ENCODE peak calls at places on chromosomes 13 and 19, in seven cellular contexts. One of them, this sample, is unnamed. For H3K27me3, the result is how much of the 10 kb centered on the place peaks cover.

GRCh38 chr19:13742756-13743155 is 21.6 kb upstream of the MRI1 start:
- DNase-seq in A673: no peak
- DNase-seq in aorta: no peak
- DNase-seq in GM23248: peak
- DNase-seq in CD4-positive, alpha-beta memory T cell: no peak
- DNase-seq in lower lobe of right lung: no peak
- DNase-seq in IMR-90: peak
- DNase-seq in this sample: no peak

GRCh38 chr13:99898421-99898820 is 73.1 kb downstream of the ZIC5 start:
- DNase-seq in IMR-90: no peak
- DNase-seq in lower lobe of right lung: no peak
- DNase-seq in GM23248: no peak
- DNase-seq in aorta: no peak
- DNase-seq in A673: no peak
- DNase-seq in CD4-positive, alpha-beta memory T cell: no peak
- DNase-seq in this sample: no peak

GRCh38 chr13:77555246-77555645 is 19.7 kb downstream of the SCEL start:
- DNase-seq in A673: peak
- DNase-seq in GM23248: no peak
- DNase-seq in IMR-90: no peak
- DNase-seq in aorta: no peak
- DNase-seq in CD4-positive, alpha-beta memory T cell: no peak
- DNase-seq in lower lobe of right lung: no peak
- DNase-seq in this sample: no peak

GRCh38 chr19:45071969-45072790 is 4.1 kb downstream of the ZNF296 start:
- DNase-seq in A673: no peak
- DNase-seq in GM23248: no peak
- DNase-seq in lower lobe of right lung: no peak
- DNase-seq in IMR-90: no peak
- DNase-seq in aorta: no peak
- DNase-seq in CD4-positive, alpha-beta memory T cell: no peak
- DNase-seq in this sample: no peak

GRCh38 chr13:110150384-110151091 is 156.4 kb downstream of the COL4A1 start:
- DNase-seq in lower lobe of right lung: no peak
- DNase-seq in GM23248: peak
- DNase-seq in aorta: no peak
- DNase-seq in IMR-90: peak
- DNase-seq in A673: no peak
- DNase-seq in CD4-positive, alpha-beta memory T cell: no peak
- DNase-seq in this sample: no peak

GRCh38 chr13:106566682-106567420 is 1.1 kb downstream of the ARGLU1 start:
- DNase-seq in aorta: peak
- DNase-seq in GM23248: peak
- DNase-seq in CD4-positive, alpha-beta memory T cell: peak
- DNase-seq in A673: peak
- DNase-seq in lower lobe of right lung: peak
- DNase-seq in IMR-90: peak
- DNase-seq in this sample: peak

GRCh38 chr19:46015080-46015960 is 7.5 kb downstream of the PGLYRP1 start:
- DNase-seq in A673: peak
- DNase-seq in lower lobe of right lung: peak
- DNase-seq in CD4-positive, alpha-beta memory T cell: peak
- DNase-seq in IMR-90: no peak
- DNase-seq in GM23248: peak
- DNase-seq in aorta: peak
- DNase-seq in this sample: no peak

GRCh38 chr13:55244991-55245644 is 1895.6 kb upstream of the PRR20A start:
- DNase-seq in aorta: no peak
- DNase-seq in IMR-90: no peak
- DNase-seq in lower lobe of right lung: no peak
- DNase-seq in A673: peak
- DNase-seq in CD4-positive, alpha-beta memory T cell: no peak
- DNase-seq in GM23248: no peak
- DNase-seq in this sample: no peak

GRCh38 chr13:76921516-76921915 is 26.8 kb upstream of the ACOD1 start:
- DNase-seq in CD4-positive, alpha-beta memory T cell: no peak
- DNase-seq in aorta: peak
- DNase-seq in IMR-90: no peak
- DNase-seq in lower lobe of right lung: no peak
- DNase-seq in GM23248: peak
- DNase-seq in A673: no peak
- DNase-seq in this sample: no peak

GRCh38 chr13:39496487-39496998 is 106.5 kb downstream of the LHFPL6 start:
- DNase-seq in lower lobe of right lung: no peak
- DNase-seq in GM23248: no peak
- DNase-seq in A673: peak
- DNase-seq in CD4-positive, alpha-beta memory T cell: no peak
- DNase-seq in aorta: no peak
- DNase-seq in IMR-90: no peak
- DNase-seq in this sample: peak

GRCh38 chr13:24511824-24512207 is 762 bp downstream of the PARP4 start:
- DNase-seq in GM23248: no peak
- DNase-seq in A673: no peak
- DNase-seq in lower lobe of right lung: no peak
- DNase-seq in aorta: no peak
- DNase-seq in CD4-positive, alpha-beta memory T cell: no peak
- DNase-seq in IMR-90: no peak
- DNase-seq in this sample: no peak

GRCh38 chr13:99577934-99578917 is 77.0 kb downstream of the TM9SF2 start:
- DNase-seq in CD4-positive, alpha-beta memory T cell: no peak
- DNase-seq in IMR-90: no peak
- DNase-seq in lower lobe of right lung: no peak
- DNase-seq in aorta: no peak
- DNase-seq in A673: peak
- DNase-seq in GM23248: peak
- DNase-seq in this sample: no peak

GRCh38 chr19:4660181-4660791 is 9.9 kb downstream of the MYDGF start:
- DNase-seq in lower lobe of right lung: no peak
- DNase-seq in A673: no peak
- DNase-seq in aorta: no peak
- DNase-seq in IMR-90: no peak
- DNase-seq in GM23248: no peak
- DNase-seq in CD4-positive, alpha-beta memory T cell: no peak
- DNase-seq in this sample: no peak

GRCh38 chr13:27795718-27796019 is 3.4 kb downstream of the GSX1 start:
- DNase-seq in CD4-positive, alpha-beta memory T cell: no peak
- DNase-seq in IMR-90: no peak
- DNase-seq in aorta: no peak
- DNase-seq in GM23248: no peak
- DNase-seq in A673: no peak
- DNase-seq in lower lobe of right lung: no peak
- DNase-seq in this sample: no peak
- H3K27me3 ChIP-seq in CD4-positive, alpha-beta memory T cell: half or more
- H3K27me3 ChIP-seq in IMR-90: half or more
- H3K27me3 ChIP-seq in aorta: under half
- H3K27me3 ChIP-seq in GM23248: half or more
- H3K27me3 ChIP-seq in A673: half or more
- H3K27me3 ChIP-seq in lower lobe of right lung: half or more
- H3K27me3 ChIP-seq in this sample: half or more

GRCh38 chr19:31718041-31718440 is 368.8 kb upstream of the TSHZ3 start:
- DNase-seq in aorta: no peak
- DNase-seq in CD4-positive, alpha-beta memory T cell: no peak
- DNase-seq in IMR-90: no peak
- DNase-seq in GM23248: peak
- DNase-seq in lower lobe of right lung: no peak
- DNase-seq in A673: no peak
- DNase-seq in this sample: no peak

GRCh38 chr19:31718898-31719297 is 369.7 kb upstream of the TSHZ3 start:
- DNase-seq in aorta: no peak
- DNase-seq in A673: no peak
- DNase-seq in IMR-90: no peak
- DNase-seq in lower lobe of right lung: no peak
- DNase-seq in CD4-positive, alpha-beta memory T cell: no peak
- DNase-seq in GM23248: no peak
- DNase-seq in this sample: no peak

GRCh38 chr19:31717316-31717715 is 368.1 kb upstream of the TSHZ3 start:
- DNase-seq in aorta: no peak
- DNase-seq in A673: no peak
- DNase-seq in IMR-90: no peak
- DNase-seq in lower lobe of right lung: no peak
- DNase-seq in GM23248: no peak
- DNase-seq in CD4-positive, alpha-beta memory T cell: no peak
- DNase-seq in this sample: no peak

GRCh38 chr19:31715249-31715944 is 366.2 kb upstream of the TSHZ3 start:
- DNase-seq in lower lobe of right lung: no peak
- DNase-seq in GM23248: no peak
- DNase-seq in IMR-90: no peak
- DNase-seq in aorta: no peak
- DNase-seq in A673: peak
- DNase-seq in CD4-positive, alpha-beta memory T cell: no peak
- DNase-seq in this sample: no peak
- H3K4me3 ChIP-seq in lower lobe of right lung: no peak
- H3K4me3 ChIP-seq in GM23248: no peak
- H3K4me3 ChIP-seq in IMR-90: no peak
- H3K4me3 ChIP-seq in aorta: no peak
- H3K4me3 ChIP-seq in A673: no peak
- H3K4me3 ChIP-seq in CD4-positive, alpha-beta memory T cell: no peak
- H3K4me3 ChIP-seq in this sample: no peak

GRCh38 chr19:18159810-18160209 is 6.8 kb downstream of the PIK3R2 start:
- DNase-seq in aorta: no peak
- DNase-seq in lower lobe of right lung: no peak
- DNase-seq in IMR-90: no peak
- DNase-seq in A673: no peak
- DNase-seq in CD4-positive, alpha-beta memory T cell: no peak
- DNase-seq in GM23248: no peak
- DNase-seq in this sample: no peak

GRCh38 chr19:18164072-18164471 is 9.5 kb upstream of the IFI30 start:
- DNase-seq in A673: no peak
- DNase-seq in CD4-positive, alpha-beta memory T cell: no peak
- DNase-seq in lower lobe of right lung: no peak
- DNase-seq in GM23248: no peak
- DNase-seq in IMR-90: no peak
- DNase-seq in aorta: no peak
- DNase-seq in this sample: no peak

GRCh38 chr19:18160792-18161690 is 8.1 kb downstream of the PIK3R2 start:
- DNase-seq in aorta: peak
- DNase-seq in CD4-positive, alpha-beta memory T cell: peak
- DNase-seq in IMR-90: peak
- DNase-seq in A673: peak
- DNase-seq in GM23248: peak
- DNase-seq in lower lobe of right lung: peak
- DNase-seq in this sample: no peak

GRCh38 chr19:18160441-18160791 is 7.5 kb downstream of the PIK3R2 start:
- DNase-seq in IMR-90: no peak
- DNase-seq in A673: no peak
- DNase-seq in aorta: no peak
- DNase-seq in CD4-positive, alpha-beta memory T cell: no peak
- DNase-seq in lower lobe of right lung: no peak
- DNase-seq in GM23248: peak
- DNase-seq in this sample: no peak

GRCh38 chr19:18161691-18162039 is 8.7 kb downstream of the PIK3R2 start:
- DNase-seq in GM23248: no peak
- DNase-seq in lower lobe of right lung: no peak
- DNase-seq in CD4-positive, alpha-beta memory T cell: no peak
- DNase-seq in A673: no peak
- DNase-seq in IMR-90: no peak
- DNase-seq in aorta: no peak
- DNase-seq in this sample: no peak
- H3K27ac ChIP-seq in GM23248: no peak
- H3K27ac ChIP-seq in lower lobe of right lung: no peak
- H3K27ac ChIP-seq in CD4-positive, alpha-beta memory T cell: no peak
- H3K27ac ChIP-seq in A673: no peak
- H3K27ac ChIP-seq in IMR-90: no peak
- H3K27ac ChIP-seq in aorta: no peak
- H3K27ac ChIP-seq in this sample: no peak

DNA sequence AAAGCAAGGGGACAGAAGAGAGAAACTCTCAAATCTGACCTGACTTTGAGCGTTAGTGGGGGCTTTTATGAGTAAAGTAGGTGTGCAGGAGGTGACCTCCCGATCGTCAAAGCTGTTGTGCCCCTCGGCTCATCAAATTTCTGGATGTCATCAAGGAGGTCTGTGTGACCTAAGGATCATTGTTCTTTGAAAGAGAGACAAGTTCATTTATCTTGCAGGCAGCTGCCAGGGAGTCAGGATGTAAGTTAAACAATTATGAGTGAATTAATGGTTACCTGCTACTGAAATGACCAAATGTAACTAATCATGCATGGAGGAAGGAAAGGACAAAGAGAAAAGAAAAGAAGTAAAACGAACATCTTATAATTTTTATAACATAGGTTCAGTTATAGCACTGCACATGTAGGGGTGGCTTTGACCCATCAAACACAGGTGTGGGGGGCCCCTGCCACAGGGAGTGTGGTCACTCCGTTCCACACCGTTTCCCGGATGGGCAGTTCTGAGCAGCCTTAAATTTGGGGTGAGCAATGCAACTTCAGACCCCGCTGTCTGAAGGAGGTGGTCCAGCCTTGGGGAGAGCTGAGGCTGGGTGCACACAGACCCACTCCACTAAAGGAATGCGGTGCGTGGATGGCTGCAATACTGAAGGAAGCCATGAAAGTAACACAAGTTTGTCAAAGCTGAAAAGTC is 5.2 kb downstream of the CD22 start:
- DNase-seq in CD4-positive, alpha-beta memory T cell: no peak
- DNase-seq in aorta: no peak
- DNase-seq in A673: no peak
- DNase-seq in GM23248: no peak
- DNase-seq in IMR-90: no peak
- DNase-seq in lower lobe of right lung: no peak
- DNase-seq in this sample: no peak
- H3K27me3 ChIP-seq in CD4-positive, alpha-beta memory T cell: under half
- H3K27me3 ChIP-seq in aorta: under half
- H3K27me3 ChIP-seq in A673: under half
- H3K27me3 ChIP-seq in GM23248: under half
- H3K27me3 ChIP-seq in IMR-90: under half
- H3K27me3 ChIP-seq in lower lobe of right lung: under half
- H3K27me3 ChIP-seq in this sample: under half

DNA sequence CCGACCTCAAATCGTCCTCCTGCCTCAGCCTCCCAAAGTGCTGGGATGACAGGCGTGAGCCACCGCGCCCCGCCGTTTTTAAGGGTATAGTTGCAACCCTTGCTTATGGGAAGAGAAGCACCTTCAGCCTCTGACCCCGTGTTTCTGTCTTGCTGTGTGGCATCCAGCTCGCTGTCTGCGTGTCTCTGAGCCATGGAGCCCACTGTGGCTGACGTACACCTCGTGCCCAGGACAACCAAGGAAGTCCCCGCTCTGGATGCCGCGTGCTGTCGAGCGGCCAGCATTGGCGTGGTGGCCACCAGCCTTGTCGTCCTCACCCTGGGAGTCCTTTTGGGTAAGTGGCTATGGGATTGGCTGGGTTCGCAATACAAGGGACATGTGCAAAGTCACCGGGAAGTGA is 29.5 kb downstream of the TMPRSS9 start:
- DNase-seq in GM23248: no peak
- DNase-seq in IMR-90: no peak
- DNase-seq in CD4-positive, alpha-beta memory T cell: no peak
- DNase-seq in aorta: no peak
- DNase-seq in A673: no peak
- DNase-seq in lower lobe of right lung: no peak
- DNase-seq in this sample: no peak
- H3K4me3 ChIP-seq in GM23248: no peak
- H3K4me3 ChIP-seq in IMR-90: no peak
- H3K4me3 ChIP-seq in CD4-positive, alpha-beta memory T cell: no peak
- H3K4me3 ChIP-seq in aorta: no peak
- H3K4me3 ChIP-seq in A673: no peak
- H3K4me3 ChIP-seq in lower lobe of right lung: no peak
- H3K4me3 ChIP-seq in this sample: no peak

GRCh38 chr13:111209613-111210012 is 94.5 kb downstream of the ARHGEF7 start:
- DNase-seq in A673: no peak
- DNase-seq in GM23248: no peak
- DNase-seq in aorta: no peak
- DNase-seq in CD4-positive, alpha-beta memory T cell: peak
- DNase-seq in IMR-90: no peak
- DNase-seq in lower lobe of right lung: no peak
- DNase-seq in this sample: no peak
- H3K27ac ChIP-seq in A673: no peak
- H3K27ac ChIP-seq in GM23248: peak
- H3K27ac ChIP-seq in aorta: no peak
- H3K27ac ChIP-seq in CD4-positive, alpha-beta memory T cell: no peak
- H3K27ac ChIP-seq in IMR-90: peak
- H3K27ac ChIP-seq in lower lobe of right lung: no peak
- H3K27ac ChIP-seq in this sample: no peak